ENCODE peak calls at places on chromosomes 6 and 20, in eight cellular contexts. O is A549, G is hepatocyte, V is GM23248, I is IMR-90, J is ascending aorta, Z is colonic mucosa, X is aorta. W is an unnamed sample. For H3K4me1, the result is how much of the 10 kb centered on the place peaks cover.

GRCh38 chr20:18577942-18578341 is 9.9 kb upstream of the DTD1 start:
- DNase-seq in Z (no peak), X (no peak), J (no peak), O (no peak), V (no peak), I (no peak), G (no peak), W (no peak)

GRCh38 chr20:19252670-19253120 is 40.3 kb downstream of the SLC24A3 start:
- DNase-seq in Z (peak), X (no peak), J (no peak), V (peak), O (no peak), I (no peak), G (peak), W (no peak)

GRCh38 chr6:144305985-144306384 is 20.9 kb downstream of the UTRN start:
- DNase-seq in O (no peak), I (peak), G (no peak), Z (no peak), X (no peak), V (peak), J (no peak), W (no peak)

GRCh38 chr6:81450180-81450579 is 302.3 kb downstream of the TENT5A start:
- DNase-seq in G (peak), J (no peak), V (peak), X (no peak), I (peak), Z (peak), O (no peak), W (no peak)

GRCh38 chr6:42341221-42341620 is 110.5 kb downstream of the TRERF1 start:
- DNase-seq in Z (no peak), V (no peak), J (no peak), X (no peak), I (no peak), G (no peak), O (no peak), W (no peak)

GRCh38 chr6:51019785-51020184 is 201.1 kb downstream of the TFAP2B start:
- DNase-seq in J (no peak), I (no peak), X (no peak), Z (no peak), V (no peak), G (no peak), O (no peak), W (no peak)

GRCh38 chr6:31070711-31071197 is 41.6 kb downstream of the C6orf15 start:
- DNase-seq in I (peak), Z (no peak), O (peak), X (no peak), V (peak), G (peak), J (no peak), W (no peak)

GRCh38 chr20:14543040-14543439 is 205.6 kb upstream of the FLRT3 start:
- DNase-seq in J (no peak), O (no peak), G (no peak), Z (no peak), V (no peak), X (no peak), I (peak), W (no peak)

GRCh38 chr20:63740501-63741353 is 1.2 kb downstream of the SLC2A4RG start:
- DNase-seq in J (peak), G (peak), X (peak), I (peak), V (peak), Z (peak), O (peak), W (peak)

GRCh38 chr6:13715444-13715883 is 3.8 kb upstream of the RANBP9 start:
- DNase-seq in V (no peak), J (no peak), Z (no peak), X (no peak), O (no peak), I (no peak), G (no peak), W (no peak)

GRCh38 chr6:52510213-52510562 is 66.7 kb downstream of the TRAM2 start:
- DNase-seq in X (no peak), G (no peak), V (no peak), J (no peak), Z (no peak), O (no peak), I (no peak), W (no peak)
- H3K4me1 ChIP-seq in X (under half), G (under half), V (half or more), J (under half), Z (under half), O (half or more), I (under half), W (under half)

GRCh38 chr6:53702316-53702715 is 36.8 kb upstream of the KLHL31 start:
- DNase-seq in J (no peak), G (no peak), O (no peak), Z (no peak), V (no peak), I (no peak), X (no peak), W (no peak)

GRCh38 chr6:53704700-53705099 is 39.1 kb upstream of the KLHL31 start:
- DNase-seq in I (no peak), Z (no peak), G (no peak), V (no peak), X (no peak), J (no peak), O (no peak), W (no peak)

GRCh38 chr6:53703047-53703446 is 37.5 kb upstream of the KLHL31 start:
- DNase-seq in J (no peak), V (no peak), O (no peak), Z (no peak), X (no peak), G (no peak), I (no peak), W (no peak)

GRCh38 chr6:53699462-53699861 is 33.9 kb upstream of the KLHL31 start:
- DNase-seq in G (no peak), Z (no peak), O (no peak), J (no peak), I (no peak), X (no peak), V (no peak), W (no peak)

DNA sequence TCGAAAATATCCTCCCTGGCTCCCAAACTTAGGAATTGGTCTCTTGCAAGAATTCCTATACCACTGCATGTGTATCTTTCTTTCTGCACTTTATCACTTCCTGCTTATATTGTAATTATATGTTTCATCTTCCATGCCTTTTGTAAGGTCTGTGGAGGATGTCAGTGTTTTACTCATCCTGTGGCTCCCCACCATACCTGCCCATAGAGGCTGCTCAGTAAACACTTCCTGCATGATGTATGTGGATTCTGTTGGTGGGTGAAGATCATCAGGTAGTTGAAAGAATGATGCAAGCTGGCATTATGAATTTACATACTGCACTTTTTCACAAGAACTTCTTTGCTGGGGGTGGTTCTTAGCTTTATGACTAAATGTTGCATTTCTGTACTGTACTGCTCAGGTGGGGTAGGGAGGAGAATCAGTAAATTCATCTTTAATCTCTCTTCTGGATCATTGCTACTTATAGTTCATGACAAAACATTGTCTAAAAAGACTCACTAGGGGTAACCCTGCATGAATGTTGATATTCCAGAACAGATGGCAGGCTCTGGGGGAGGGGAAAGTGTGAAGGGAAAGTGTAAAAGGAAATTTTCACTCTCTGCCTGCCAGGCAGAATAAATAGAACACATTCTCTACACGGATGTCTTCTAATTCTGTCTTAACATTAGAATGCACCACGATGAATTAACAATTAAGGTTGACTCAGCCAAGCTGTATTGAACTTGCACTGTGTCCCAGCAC is 35.9 kb upstream of the KLHL31 start:
- DNase-seq in I (no peak), J (no peak), X (no peak), Z (no peak), V (no peak), O (no peak), G (no peak), W (no peak)
- H3K27ac ChIP-seq in I (no peak), J (no peak), X (no peak), Z (no peak), V (no peak), O (no peak), G (no peak), W (no peak)

GRCh38 chr6:167647333-167647732 is 179.4 kb upstream of the AFDN start:
- DNase-seq in G (no peak), V (no peak), X (no peak), Z (no peak), J (no peak), I (no peak), O (no peak), W (no peak)
- H3K4me1 ChIP-seq in G (under half), V (under half), X (under half), Z (under half), J (under half), I (under half), O (under half), W (under half)

DNA sequence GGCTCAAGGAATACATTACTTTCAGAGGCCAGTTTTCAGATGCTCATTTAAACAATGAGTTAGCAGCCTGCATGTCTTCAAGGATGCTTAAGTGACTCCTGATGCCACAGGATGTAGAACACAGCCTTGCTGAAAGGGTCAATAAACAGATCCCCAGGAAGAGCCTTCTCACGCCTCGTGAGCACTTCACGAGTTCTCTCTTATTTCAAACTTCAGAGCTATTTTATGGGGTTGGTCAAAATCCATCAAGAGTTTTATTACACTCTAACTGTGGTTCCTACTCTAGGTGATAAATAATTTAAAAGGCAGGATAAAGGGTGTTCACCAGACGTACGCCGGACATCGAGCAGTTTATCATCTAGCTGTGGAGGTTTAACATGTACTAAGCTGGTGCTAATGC is 193.9 kb downstream of the SMOC2 start:
- DNase-seq in J (no peak), Z (no peak), G (no peak), O (no peak), V (no peak), X (no peak), I (no peak), W (no peak)
- H3K27ac ChIP-seq in J (no peak), Z (no peak), G (peak), O (no peak), V (no peak), X (no peak), I (no peak), W (no peak)

DNA sequence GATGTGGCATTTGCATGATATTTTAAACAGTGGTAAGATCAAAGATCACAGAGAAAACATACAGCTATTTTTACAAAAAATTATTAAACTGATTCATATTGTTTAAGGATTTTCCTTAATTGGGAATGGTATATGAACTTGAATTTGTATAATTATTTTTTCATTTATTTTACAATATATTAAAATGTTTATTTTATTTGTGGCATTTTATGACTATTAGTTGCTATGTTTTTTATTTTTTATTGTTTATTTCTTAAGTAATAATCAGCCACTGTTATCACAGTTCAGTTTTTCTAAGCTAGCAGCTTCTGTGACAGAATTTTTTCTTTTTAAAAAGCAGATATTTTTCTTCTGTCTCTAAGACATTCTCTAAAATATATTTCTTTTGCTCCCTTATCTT is 387.0 kb upstream of the KHDRBS2 start:
- DNase-seq in J (no peak), V (no peak), Z (no peak), X (no peak), O (no peak), G (no peak), I (no peak), W (no peak)
- H3K4me1 ChIP-seq in J (under half), V (under half), Z (under half), X (under half), O (under half), G (under half), I (under half), W (under half)

GRCh38 chr6:125793863-125794262 is 3.1 kb downstream of the NCOA7 start:
- DNase-seq in V (peak), I (no peak), X (no peak), O (no peak), Z (no peak), G (no peak), J (no peak), W (no peak)

GRCh38 chr6:125792172-125792571 is 1.4 kb downstream of the NCOA7 start:
- DNase-seq in J (no peak), X (no peak), O (no peak), G (no peak), I (no peak), Z (no peak), V (no peak), W (no peak)

GRCh38 chr6:125793280-125793679 is 2.5 kb downstream of the NCOA7 start:
- DNase-seq in Z (no peak), G (no peak), O (no peak), X (no peak), J (no peak), I (no peak), V (no peak), W (no peak)

GRCh38 chr6:125791820-125792165 is 1.0 kb downstream of the NCOA7 start:
- DNase-seq in G (no peak), X (no peak), I (no peak), Z (no peak), O (no peak), V (no peak), J (no peak), W (no peak)

GRCh38 chr6:125792680-125793079 is 1.9 kb downstream of the NCOA7 start:
- DNase-seq in J (no peak), Z (no peak), V (peak), O (no peak), I (peak), G (no peak), X (no peak), W (no peak)
- H3K27ac ChIP-seq in J (no peak), Z (no peak), V (no peak), O (no peak), I (no peak), G (no peak), X (no peak), W (no peak)

GRCh38 chr6:92922216-92922806 is 497.0 kb downstream of the EPHA7 start:
- DNase-seq in O (no peak), I (no peak), V (no peak), Z (no peak), G (no peak), X (no peak), J (no peak), W (no peak)
- H3K4me1 ChIP-seq in O (under half), I (under half), V (under half), Z (under half), G (under half), X (under half), J (under half), W (under half)

W was measured in heart right ventricle.